ENCODE peak calls at places on chromosomes 3 and 15, in eight cellular contexts. O is HCEC 1CT, J is breast epithelium, G is mesendoderm, A is NCI-H82, W is right atrium auricular region, X is RWPE1, I is NCI-H1436. B is an unnamed sample.

GRCh38 chr15:77526582-77527163 is 106.0 kb downstream of the HMG20A start:
- DNase-seq in O (no peak), J (no peak), G (no peak), A (no peak), W (no peak), X (no peak), I (no peak), B (no peak)

GRCh38 chr3:133833880-133834620 is 28.4 kb downstream of the SRPRB start:
- DNase-seq in O (no peak), J (no peak), G (no peak), A (peak), W (peak), X (no peak), I (no peak), B (no peak)

GRCh38 chr3:157532529-157533297 is 29.5 kb upstream of the VEPH1 start:
- DNase-seq in O (peak), J (no peak), G (peak), A (peak), W (no peak), X (peak), I (peak), B (no peak)

GRCh38 chr3:67655364-67656121 is 1.1 kb upstream of the SUCLG2 start:
- DNase-seq in O (no peak), J (no peak), G (no peak), A (no peak), W (no peak), X (no peak), I (no peak), B (no peak)

GRCh38 chr3:69115731-69116130 is 6.7 kb downstream of the LMOD3 start:
- DNase-seq in O (peak), J (no peak), G (no peak), A (no peak), W (no peak), X (peak), I (no peak), B (no peak)

GRCh38 chr3:155352900-155353490 is 59.5 kb upstream of the STRIT1 start:
- DNase-seq in O (peak), J (no peak), G (peak), A (peak), W (no peak), X (peak), I (peak), B (no peak)

GRCh38 chr3:40152482-40153133 is 156.9 kb upstream of the EIF1B start:
- DNase-seq in O (no peak), J (no peak), G (peak), A (no peak), W (no peak), X (peak), I (peak), B (peak)

GRCh38 chr15:67146875-67147381 is 81.5 kb downstream of the SMAD3 start:
- DNase-seq in O (peak), J (no peak), G (peak), A (no peak), W (no peak), X (peak), I (no peak), B (no peak)

GRCh38 chr3:194930439-194931204 is 244.9 kb downstream of the FAM43A start:
- DNase-seq in O (peak), J (no peak), G (peak), A (no peak), W (peak), X (peak), I (no peak), B (peak)

GRCh38 chr15:52652984-52653383 is 26.2 kb downstream of the ATOSA start:
- DNase-seq in O (peak), J (no peak), G (no peak), A (no peak), W (no peak), X (no peak), I (no peak), B (no peak)